ENCODE peak calls at places on chromosomes 16 and 17, in eight cellular contexts. Y is astrocyte of the cerebellum, J is AG04450, D is ACHN, P is pons, R is fibroblast of lung, X is HFF-Myc, M is SK-N-DZ. T is an unnamed sample.

GRCh38 chr16:49021136-49021535 is 260.5 kb downstream of the CBLN1 start:
- DNase-seq in Y (peak; percentile 83), J (no peak), D (peak; percentile 39), P (no peak), R (peak; percentile 88), X (peak; percentile 98), M (peak; percentile 61), T (no peak)

GRCh38 chr17:32136856-32137255 is 5.4 kb upstream of the RHOT1 start:
- DNase-seq in Y (no peak), J (no peak), D (peak; percentile 19), P (no peak), R (no peak), X (no peak), M (no peak), T (no peak)

GRCh38 chr16:11796227-11797165 is 562 bp downstream of the ZC3H7A start:
- DNase-seq in Y (no peak), J (no peak), D (peak; percentile 69), P (peak; percentile 28), R (peak; percentile 45), X (no peak), M (peak; percentile 37), T (peak; percentile 81)

GRCh38 chr17:4771519-4772234 is at the start of gene TM4SF5:
- DNase-seq in Y (no peak), J (no peak), D (no peak), P (no peak), R (no peak), X (no peak), M (no peak), T (no peak)

GRCh38 chr17:45366691-45367090 is 49.9 kb upstream of the MAP3K14 start:
- DNase-seq in Y (no peak), J (no peak), D (no peak), P (no peak), R (no peak), X (no peak), M (no peak), T (no peak)

GRCh38 chr16:82655315-82655714 is 28.5 kb downstream of the CDH13 start:
- DNase-seq in Y (peak; percentile 54), J (peak; percentile 69), D (peak; percentile 90), P (no peak), R (peak; percentile 93), X (peak; percentile 91), M (no peak), T (no peak)

GRCh38 chr17:64498308-64499203 is 1.7 kb upstream of the POLG2 start:
- DNase-seq in Y (no peak), J (no peak), D (peak; percentile 38), P (no peak), R (no peak), X (no peak), M (no peak), T (no peak)

GRCh38 chr17:74194682-74195081 is 8.8 kb upstream of the RPL38 start:
- DNase-seq in Y (no peak), J (no peak), D (no peak), P (no peak), R (no peak), X (no peak), M (no peak), T (no peak)

GRCh38 chr17:56902350-56902749 is 11.5 kb downstream of the TRIM25 start:
- DNase-seq in Y (no peak), J (no peak), D (peak; percentile 95), P (no peak), R (peak; percentile 52), X (no peak), M (no peak), T (no peak)

GRCh38 chr16:58843675-58844074 is 109.6 kb upstream of the GOT2 start:
- DNase-seq in Y (peak; percentile 38), J (no peak), D (peak; percentile 67), P (peak; percentile 38), R (peak; percentile 33), X (peak; percentile 3), M (peak; percentile 46), T (no peak)

GRCh38 chr16:11254913-11255736 is 879 bp downstream of the SOCS1 start:
- DNase-seq in Y (no peak), J (no peak), D (peak; percentile 74), P (no peak), R (peak; percentile 69), X (no peak), M (peak; percentile 38), T (no peak)

GRCh38 chr17:35073183-35073790 is 9.8 kb upstream of the RFFL start:
- DNase-seq in Y (no peak), J (no peak), D (no peak), P (peak; percentile 49), R (no peak), X (no peak), M (no peak), T (no peak)

GRCh38 chr17:48131216-48131824 is 23.8 kb downstream of the SNX11 start:
- DNase-seq in Y (peak; percentile 48), J (peak; percentile 16), D (peak; percentile 79), P (peak; percentile 87), R (peak; percentile 51), X (no peak), M (peak; percentile 83), T (no peak)

GRCh38 chr17:60506312-60506711 is 19.7 kb downstream of the APPBP2 start:
- DNase-seq in Y (peak; percentile 53), J (peak; percentile 60), D (peak; percentile 90), P (no peak), R (peak; percentile 92), X (peak; percentile 62), M (no peak), T (no peak)

GRCh38 chr17:57288034-57288752 is 31.9 kb downstream of the MSI2 start:
- DNase-seq in Y (no peak), J (no peak), D (no peak), P (no peak), R (peak; percentile 52), X (no peak), M (no peak), T (peak; percentile 70)

GRCh38 chr16:3656491-3657468 is 2.3 kb downstream of the DNASE1 start:
- DNase-seq in Y (no peak), J (no peak), D (no peak), P (no peak), R (no peak), X (no peak), M (no peak), T (no peak)

GRCh38 chr17:28563475-28563874 is 7.8 kb downstream of the PIGS start:
- DNase-seq in Y (peak; percentile 24), J (no peak), D (peak; percentile 98), P (no peak), R (peak; percentile 69), X (no peak), M (no peak), T (no peak)

GRCh38 chr16:2860826-2861567 is 3.0 kb upstream of the PRSS22 start:
- DNase-seq in Y (no peak), J (no peak), D (peak; percentile 85), P (no peak), R (no peak), X (no peak), M (no peak), T (no peak)

GRCh38 chr16:53511403-53512280 is 8.6 kb upstream of the AKTIP start:
- DNase-seq in Y (no peak), J (no peak), D (no peak), P (no peak), R (no peak), X (no peak), M (no peak), T (no peak)

GRCh38 chr17:42659079-42659931 is at the start of gene TUBG2:
- DNase-seq in Y (peak; percentile 73), J (peak; percentile 74), D (peak; percentile 93), P (peak; percentile 80), R (peak; percentile 88), X (no peak), M (peak; percentile 94), T (peak; percentile 85)

GRCh38 chr17:9169116-9169515 is 147.8 kb downstream of the NTN1 start:
- DNase-seq in Y (no peak), J (no peak), D (no peak), P (no peak), R (peak; percentile 55), X (no peak), M (no peak), T (no peak)

GRCh38 chr17:67095803-67096202 is 51.4 kb downstream of the CACNG1 start:
- DNase-seq in Y (no peak), J (no peak), D (no peak), P (no peak), R (peak; percentile 67), X (no peak), M (no peak), T (no peak)

GRCh38 chr16:2452650-2453049 is 7.3 kb upstream of the TEDC2 start:
- DNase-seq in Y (no peak), J (no peak), D (no peak), P (no peak), R (no peak), X (no peak), M (no peak), T (no peak)

GRCh38 chr16:4371481-4372314 is at the start of gene VASN:
- DNase-seq in Y (peak; percentile 46), J (no peak), D (peak; percentile 80), P (peak; percentile 49), R (peak; percentile 69), X (no peak), M (peak; percentile 84), T (peak; percentile 89)

GRCh38 chr17:42512733-42513251 is 23.2 kb upstream of the NAGLU start:
- DNase-seq in Y (no peak), J (no peak), D (no peak), P (no peak), R (no peak), X (no peak), M (no peak), T (no peak)

GRCh38 chr17:40306395-40306794 is 2.6 kb upstream of the RARA start:
- DNase-seq in Y (no peak), J (no peak), D (no peak), P (no peak), R (no peak), X (no peak), M (no peak), T (no peak)

GRCh38 chr17:3695129-3695722 is 729 bp downstream of the P2RX5 start:
- DNase-seq in Y (no peak), J (no peak), D (peak; percentile 50), P (no peak), R (no peak), X (no peak), M (no peak), T (no peak)